ENCODE peak calls at places on chromosome 3, in five cellular contexts. Q, X, P, G and T are unnamed samples.

GRCh38 chr3:72273615-72274014 is 488.7 kb upstream of the PROK2 start:
- DNase-seq in Q (no peak), X (no peak), P (peak), G (peak), T (peak)

GRCh38 chr3:168026764-168027163 is 69.0 kb downstream of the GOLIM4 start:
- DNase-seq in Q (no peak), X (no peak), P (no peak), G (no peak), T (no peak)

GRCh38 chr3:111585214-111585613 is 9.9 kb downstream of the ZBED2 start:
- DNase-seq in Q (no peak), X (no peak), P (no peak), G (no peak), T (no peak)

GRCh38 chr3:71423151-71423906 is 160.2 kb downstream of the FOXP1 start:
- DNase-seq in Q (no peak), X (no peak), P (peak), G (no peak), T (no peak)

GRCh38 chr3:23928525-23928924 is 11.6 kb downstream of the RPL15 start:
- DNase-seq in Q (no peak), X (no peak), P (no peak), G (no peak), T (no peak)

GRCh38 chr3:5053021-5053831 is 68.9 kb upstream of the ARL8B start:
- DNase-seq in Q (no peak), X (no peak), P (peak), G (peak), T (peak)

GRCh38 chr3:33099109-33099645 is 2.2 kb upstream of the GLB1 start:
- DNase-seq in Q (no peak), X (no peak), P (no peak), G (no peak), T (no peak)

GRCh38 chr3:38116471-38117162 is 20.3 kb downstream of the ACAA1 start:
- DNase-seq in Q (no peak), X (no peak), P (no peak), G (no peak), T (no peak)

GRCh38 chr3:195808741-195809290 is 2.9 kb downstream of the MUC4 start:
- DNase-seq in Q (no peak), X (no peak), P (peak), G (no peak), T (no peak)

GRCh38 chr3:119582178-119582577 is 2.9 kb downstream of the ADPRH start:
- DNase-seq in Q (no peak), X (no peak), P (no peak), G (no peak), T (no peak)

GRCh38 chr3:52848617-52849016 is 13.8 kb upstream of the MUSTN1 start:
- DNase-seq in Q (no peak), X (no peak), P (no peak), G (peak), T (peak)

GRCh38 chr3:177338697-177339219 is 141.5 kb upstream of the TBL1XR1 start:
- DNase-seq in Q (no peak), X (no peak), P (peak), G (no peak), T (no peak)

GRCh38 chr3:126365351-126366274 is 8.4 kb upstream of the KLF15 start:
- DNase-seq in Q (no peak), X (no peak), P (no peak), G (no peak), T (no peak)

GRCh38 chr3:16486951-16487480 is 26.5 kb downstream of the RFTN1 start:
- DNase-seq in Q (no peak), X (no peak), P (no peak), G (no peak), T (no peak)

GRCh38 chr3:193816656-193817311 is 223.8 kb downstream of the OPA1 start:
- DNase-seq in Q (peak), X (no peak), P (peak), G (no peak), T (no peak)

GRCh38 chr3:169075710-169076109 is 587.8 kb downstream of the MECOM start:
- DNase-seq in Q (no peak), X (no peak), P (no peak), G (no peak), T (no peak)

GRCh38 chr3:70703305-70704102 is 391.1 kb upstream of the MDFIC2 start:
- DNase-seq in Q (no peak), X (no peak), P (no peak), G (no peak), T (no peak)

GRCh38 chr3:44439499-44440295 is 37.8 kb downstream of the ZNF445 start:
- DNase-seq in Q (peak), X (peak), P (no peak), G (no peak), T (no peak)

GRCh38 chr3:129621626-129622417 is 15.3 kb upstream of the PLXND1 start:
- DNase-seq in Q (no peak), X (no peak), P (no peak), G (no peak), T (no peak)

GRCh38 chr3:60555704-60556340 is 695.4 kb downstream of the FHIT start:
- DNase-seq in Q (no peak), X (no peak), P (peak), G (no peak), T (no peak)

GRCh38 chr3:123385981-123386380 is 62.9 kb downstream of the ADCY5 start:
- DNase-seq in Q (no peak), X (no peak), P (no peak), G (peak), T (no peak)

GRCh38 chr3:190014940-190015339 is 105.8 kb downstream of the P3H2 start:
- DNase-seq in Q (no peak), X (no peak), P (no peak), G (no peak), T (no peak)

GRCh38 chr3:172397716-172398405 is 50.4 kb downstream of the GHSR start:
- DNase-seq in Q (no peak), X (no peak), P (no peak), G (no peak), T (no peak)